ENCODE peak calls at places on chromosomes 12 and 14, in six cellular contexts. U, S, M, F, J and N are unnamed samples.
A peak's percentile ranks its signal among the peaks of the same experiment; 100 is the strongest.

GRCh38 chr12:97404093-97404492 is 58.5 kb upstream of the RMST start:
- DNase-seq in M (no peak), J (no peak), S (no peak), U (no peak), F (no peak), N (no peak)

GRCh38 chr12:87596134-87596533 is 433.1 kb downstream of the C12orf50 start:
- DNase-seq in F (no peak), J (no peak), U (no peak), S (no peak), M (no peak), N (no peak)

GRCh38 chr12:127501916-127502315 is 765.1 kb upstream of the TMEM132C start:
- DNase-seq in M (no peak), S (no peak), J (no peak), U (no peak), F (no peak), N (no peak)

GRCh38 chr14:77786148-77786547 is 13.8 kb upstream of the ADCK1 start:
- DNase-seq in U (no peak), S (no peak), M (no peak), J (no peak), F (no peak), N (no peak)

GRCh38 chr14:102029956-102030355 is 56.9 kb downstream of the HSP90AA1 start:
- DNase-seq in J (peak; percentile 22), U (peak; percentile 90), M (no peak), S (no peak), F (no peak), N (no peak)

GRCh38 chr12:92107621-92108131 is 38.0 kb downstream of the BTG1 start:
- DNase-seq in U (no peak), S (peak; percentile 55), J (no peak), F (no peak), M (no peak), N (no peak)

GRCh38 chr14:77203611-77204456 is 22.2 kb downstream of the TMEM63C start:
- DNase-seq in F (no peak), J (no peak), S (peak; percentile 70), M (no peak), U (no peak), N (no peak)

GRCh38 chr12:62604856-62605255 is 138.2 kb downstream of the MON2 start:
- DNase-seq in F (no peak), S (no peak), M (peak; percentile 32), U (peak; percentile 35), J (no peak), N (peak; percentile 57)

GRCh38 chr12:5514545-5514944 is 82.6 kb downstream of the NTF3 start:
- DNase-seq in U (no peak), S (no peak), F (no peak), J (no peak), M (no peak), N (no peak)

GRCh38 chr12:133129368-133130037 is 571 bp downstream of the ZNF891 start:
- DNase-seq in J (peak; percentile 2), M (no peak), S (no peak), F (no peak), U (peak; percentile 15), N (no peak)

GRCh38 chr14:22884721-22885523 is 1.9 kb downstream of the REM2 start:
- DNase-seq in J (no peak), M (no peak), S (no peak), F (no peak), U (no peak), N (no peak)

GRCh38 chr12:93913845-93914244 is 234.5 kb upstream of the PLXNC1 start:
- DNase-seq in S (no peak), J (no peak), M (no peak), F (no peak), U (peak; percentile 79), N (no peak)

GRCh38 chr14:31897581-31898186 is 179.4 kb upstream of the ARHGAP5 start:
- DNase-seq in J (no peak), F (no peak), S (no peak), M (no peak), U (no peak), N (no peak)

GRCh38 chr12:27213830-27214787 is 30.0 kb upstream of the STK38L start:
- DNase-seq in U (no peak), S (no peak), F (no peak), J (peak; percentile 76), M (no peak), N (no peak)

GRCh38 chr12:25552681-25553080 is 402 bp downstream of the LMNTD1 start:
- DNase-seq in U (peak; percentile 90), M (no peak), S (no peak), J (no peak), F (no peak), N (no peak)

GRCh38 chr12:62347922-62348650 is 87.9 kb downstream of the USP15 start:
- DNase-seq in J (no peak), M (no peak), S (no peak), F (no peak), U (peak; percentile 56), N (no peak)

GRCh38 chr12:59041241-59042121 is 121.2 kb upstream of the LRIG3 start:
- DNase-seq in U (peak; percentile 96), J (no peak), M (no peak), S (no peak), F (no peak), N (peak; percentile 57)

GRCh38 chr12:9754097-9754964 is 6.4 kb downstream of the CD69 start:
- DNase-seq in M (no peak), J (no peak), F (no peak), S (no peak), U (no peak), N (no peak)

GRCh38 chr12:9752145-9752717 is 8.5 kb downstream of the CD69 start:
- DNase-seq in F (no peak), M (no peak), U (no peak), S (no peak), J (no peak), N (no peak)

GRCh38 chr12:9751204-9752144 is 9.2 kb downstream of the CD69 start:
- DNase-seq in S (peak; percentile 6), U (peak; percentile 16), M (peak; percentile 24), J (peak; percentile 27), F (no peak), N (peak; percentile 36)

GRCh38 chr12:9753042-9753820 is 7.5 kb downstream of the CD69 start:
- DNase-seq in U (no peak), J (no peak), S (no peak), F (no peak), M (no peak), N (no peak)

GRCh38 chr12:9750276-9751203 is 10.2 kb downstream of the CD69 start:
- DNase-seq in U (peak; percentile 56), S (peak; percentile 67), J (peak; percentile 47), F (no peak), M (peak; percentile 71), N (peak; percentile 77)
- TF ChIP-seq SMC3 in U (peak; percentile 56), S (peak; percentile 36), J (peak; percentile 38), F (peak; percentile 92), M (peak; percentile 43), N (peak; percentile 52)

GRCh38 chr12:108046633-108047032 is 82.5 kb upstream of the WSCD2 start:
- DNase-seq in S (no peak), U (no peak), M (no peak), F (no peak), J (no peak), N (no peak)

GRCh38 chr12:108046135-108046534 is 83.0 kb upstream of the WSCD2 start:
- DNase-seq in M (peak; percentile 43), S (no peak), U (no peak), F (no peak), J (no peak), N (no peak)

GRCh38 chr12:108048686-108049085 is 80.4 kb upstream of the WSCD2 start:
- DNase-seq in J (no peak), F (no peak), S (no peak), U (no peak), M (no peak), N (no peak)

GRCh38 chr12:108043750-108044149 is 85.3 kb upstream of the WSCD2 start:
- DNase-seq in J (no peak), S (no peak), U (no peak), F (no peak), M (no peak), N (no peak)

GRCh38 chr12:108047130-108047550 is 81.9 kb upstream of the WSCD2 start:
- DNase-seq in M (no peak), F (no peak), J (no peak), S (no peak), U (no peak), N (no peak)
- H3K9me3 ChIP-seq in M (no peaks in the 10 kb centered on the region), F (no peaks in the 10 kb centered on the region), J (no peaks in the 10 kb centered on the region), S (no peaks in the 10 kb centered on the region), U (no peaks in the 10 kb centered on the region), N (no peaks in the 10 kb centered on the region)

DNA sequence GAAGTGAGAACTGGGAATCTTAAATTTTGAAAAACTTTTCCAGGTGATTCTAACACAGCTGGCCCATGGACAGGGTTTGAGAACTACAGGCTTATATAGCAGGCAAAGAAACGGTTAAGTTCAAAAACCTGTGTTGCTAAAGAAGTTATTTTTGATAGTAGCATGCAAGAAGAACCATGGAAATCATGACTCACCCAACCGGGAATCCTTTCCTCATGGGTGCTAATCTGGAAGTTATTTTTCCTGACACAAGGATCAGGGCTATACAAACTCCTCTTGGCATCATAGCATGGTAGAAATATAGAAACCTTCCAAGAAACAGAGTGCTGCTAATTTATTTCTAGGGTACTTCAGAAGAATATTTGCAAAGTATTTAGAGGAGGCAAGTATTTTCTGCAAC is 588.7 kb downstream of the CCER1 start:
- DNase-seq in F (no peak), J (no peak), S (no peak), M (no peak), U (peak; percentile 36), N (no peak)
- TF ChIP-seq SMC3 in F (no peak), J (no peak), S (no peak), M (no peak), U (no peak), N (no peak)

GRCh38 chr14:104432611-104433231 is 146.8 kb upstream of the C14orf180 start:
- DNase-seq in U (no peak), J (no peak), M (no peak), F (no peak), S (no peak), N (no peak)

GRCh38 chr14:104436047-104436531 is 143.5 kb upstream of the C14orf180 start:
- DNase-seq in F (no peak), M (peak; percentile 19), S (peak; percentile 91), J (no peak), U (no peak), N (no peak)

GRCh38 chr14:104433401-104434213 is 146.0 kb upstream of the C14orf180 start:
- DNase-seq in U (no peak), M (no peak), J (no peak), F (no peak), S (peak; percentile 23), N (no peak)

GRCh38 chr14:104435147-104436046 is 144.2 kb upstream of the C14orf180 start:
- DNase-seq in S (no peak), U (no peak), F (no peak), J (no peak), M (no peak), N (no peak)

DNA sequence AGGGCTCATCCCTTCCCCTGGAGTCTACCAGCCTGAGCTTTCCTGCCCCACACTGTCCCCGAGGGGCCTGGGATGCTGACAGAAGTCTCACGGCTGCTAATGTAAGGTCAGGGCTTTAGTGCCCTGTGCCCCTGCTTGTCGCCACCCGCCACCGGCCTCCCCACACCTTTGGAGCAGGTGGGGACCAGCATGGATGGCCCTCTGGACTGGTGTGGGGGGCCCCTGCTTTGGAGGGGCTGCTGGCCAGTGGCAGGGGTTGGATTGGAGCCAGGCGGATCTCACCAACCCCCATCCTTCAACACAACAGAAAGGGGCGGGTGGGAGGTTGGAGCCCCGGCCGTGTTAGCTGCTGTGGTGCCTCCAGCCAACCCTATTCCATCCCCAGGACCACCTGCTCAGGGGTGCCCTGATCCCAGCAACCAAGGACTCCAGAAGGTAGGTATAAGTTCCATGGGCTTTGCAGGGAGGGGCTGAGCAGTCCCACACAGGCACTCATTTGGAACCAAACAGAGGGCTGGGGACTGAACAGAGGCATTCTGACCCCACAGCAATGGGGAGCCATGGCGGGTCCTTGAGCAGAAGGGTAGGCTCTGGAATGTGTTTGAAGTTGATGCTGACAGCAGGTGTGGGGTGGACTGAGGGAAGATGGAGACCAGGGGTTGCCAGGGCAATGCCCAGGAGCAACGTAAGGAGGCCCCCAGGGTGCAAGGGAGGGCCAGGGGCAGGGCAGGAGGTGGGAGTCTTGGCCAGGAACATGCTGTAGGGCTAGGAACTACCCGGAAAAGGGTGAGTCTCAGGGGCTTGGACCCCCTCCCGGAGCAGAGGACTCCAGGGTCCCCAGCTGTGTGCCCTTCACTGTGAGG is 145.1 kb upstream of the C14orf180 start:
- DNase-seq in F (no peak), M (no peak), S (peak; percentile 23), J (no peak), U (no peak), N (no peak)
- H3K9me3 ChIP-seq in F (no peaks in the 10 kb centered on the region), M (no peaks in the 10 kb centered on the region), S (no peaks in the 10 kb centered on the region), J (no peaks in the 10 kb centered on the region), U (peaks cover 33% of the 10 kb centered on the region), N (no peaks in the 10 kb centered on the region)